ENCODE peak calls at places on chromosomes 3 and 15, in six cellular contexts. R is thyroid gland, T is nephron progenitor cell, K is HFF-Myc, Y is astrocyte of the spinal cord, V is kidney. W is an unnamed sample.

GRCh38 chr3:155435821-155436220 is 142.3 kb upstream of the STRIT1 start:
- DNase-seq in R (no peak), T (no peak), K (no peak), Y (no peak), V (no peak), W (no peak)

GRCh38 chr15:69719527-69719926 is 266.9 kb downstream of the RPLP1 start:
- DNase-seq in R (no peak), T (no peak), K (no peak), Y (no peak), V (no peak), W (peak; percentile 86)

GRCh38 chr15:74789171-74789627 is 7.3 kb downstream of the CSK start:
- DNase-seq in R (peak; percentile 43), T (no peak), K (no peak), Y (no peak), V (no peak), W (peak; percentile 90)

GRCh38 chr3:14803981-14804834 is 14.6 kb upstream of the FGD5 start:
- DNase-seq in R (peak; percentile 13), T (no peak), K (no peak), Y (no peak), V (no peak), W (peak; percentile 85)

GRCh38 chr3:54965746-54966145 is 37.9 kb upstream of the LRTM1 start:
- DNase-seq in R (no peak), T (no peak), K (no peak), Y (peak; percentile 95), V (no peak), W (no peak)

GRCh38 chr15:100873029-100873677 is 6.5 kb upstream of the ALDH1A3 start:
- DNase-seq in R (peak; percentile 68), T (peak; percentile 64), K (peak; percentile 78), Y (peak; percentile 85), V (no peak), W (no peak)

GRCh38 chr3:87047857-87048256 is 56.9 kb upstream of the VGLL3 start:
- DNase-seq in R (no peak), T (no peak), K (no peak), Y (no peak), V (no peak), W (no peak)

GRCh38 chr3:50331364-50331907 is 3.4 kb upstream of the TUSC2 start:
- DNase-seq in R (no peak), T (no peak), K (no peak), Y (no peak), V (no peak), W (peak; percentile 64)

GRCh38 chr3:45024601-45025262 is 1.4 kb upstream of the CLEC3B start:
- DNase-seq in R (no peak), T (no peak), K (no peak), Y (peak; percentile 24), V (no peak), W (no peak)

GRCh38 chr15:100043069-100043641 is 298.6 kb downstream of the ADAMTS17 start:
- DNase-seq in R (no peak), T (no peak), K (no peak), Y (peak; percentile 81), V (no peak), W (no peak)

GRCh38 chr15:31272558-31273257 is 53.9 kb upstream of the KLF13 start:
- DNase-seq in R (no peak), T (no peak), K (no peak), Y (no peak), V (no peak), W (no peak)

GRCh38 chr15:58967479-58967878 is 20.0 kb upstream of the RNF111 start:
- DNase-seq in R (no peak), T (no peak), K (no peak), Y (no peak), V (no peak), W (no peak)

GRCh38 chr15:43912991-43913927 is 86.5 kb downstream of the WDR76 start:
- DNase-seq in R (no peak), T (no peak), K (peak; percentile 88), Y (peak; percentile 98), V (no peak), W (no peak)

GRCh38 chr3:40768536-40768935 is 243.8 kb downstream of the ZNF621 start:
- DNase-seq in R (no peak), T (no peak), K (no peak), Y (no peak), V (no peak), W (no peak)

GRCh38 chr3:171192176-171192854 is 165.8 kb upstream of the SLC2A2 start:
- DNase-seq in R (no peak), T (no peak), K (peak; percentile 80), Y (peak; percentile 94), V (no peak), W (no peak)

GRCh38 chr15:60905587-60905986 is 323.5 kb downstream of the RORA start:
- DNase-seq in R (peak; percentile 20), T (no peak), K (no peak), Y (no peak), V (no peak), W (no peak)

GRCh38 chr3:74883690-74884089 is 269.2 kb upstream of the CNTN3 start:
- DNase-seq in R (no peak), T (no peak), K (no peak), Y (no peak), V (no peak), W (no peak)

GRCh38 chr15:40106203-40107161 is 2.2 kb downstream of the BMF start:
- DNase-seq in R (peak; percentile 86), T (peak; percentile 35), K (no peak), Y (peak; percentile 14), V (no peak), W (peak; percentile 86)

GRCh38 chr3:190694335-190695001 is 168.0 kb downstream of the GMNC start:
- DNase-seq in R (no peak), T (no peak), K (no peak), Y (no peak), V (no peak), W (no peak)

GRCh38 chr15:25525741-25526140 is 86.9 kb upstream of the UBE3A start:
- DNase-seq in R (no peak), T (no peak), K (no peak), Y (no peak), V (no peak), W (no peak)

GRCh38 chr3:171407746-171408145 is 52.5 kb downstream of the TNIK start:
- DNase-seq in R (no peak), T (no peak), K (no peak), Y (peak; percentile 65), V (no peak), W (no peak)

GRCh38 chr3:124514681-124515080 is 215.6 kb upstream of the UMPS start:
- DNase-seq in R (peak; percentile 55), T (no peak), K (no peak), Y (no peak), V (no peak), W (no peak)

GRCh38 chr3:124509884-124510283 is 220.4 kb upstream of the UMPS start:
- DNase-seq in R (no peak), T (no peak), K (no peak), Y (no peak), V (no peak), W (no peak)

GRCh38 chr3:124513610-124513997 is 216.6 kb upstream of the UMPS start:
- DNase-seq in R (no peak), T (no peak), K (no peak), Y (no peak), V (no peak), W (no peak)

GRCh38 chr3:124510290-124510689 is 220.0 kb upstream of the UMPS start:
- DNase-seq in R (no peak), T (no peak), K (no peak), Y (peak; percentile 18), V (no peak), W (no peak)

DNA sequence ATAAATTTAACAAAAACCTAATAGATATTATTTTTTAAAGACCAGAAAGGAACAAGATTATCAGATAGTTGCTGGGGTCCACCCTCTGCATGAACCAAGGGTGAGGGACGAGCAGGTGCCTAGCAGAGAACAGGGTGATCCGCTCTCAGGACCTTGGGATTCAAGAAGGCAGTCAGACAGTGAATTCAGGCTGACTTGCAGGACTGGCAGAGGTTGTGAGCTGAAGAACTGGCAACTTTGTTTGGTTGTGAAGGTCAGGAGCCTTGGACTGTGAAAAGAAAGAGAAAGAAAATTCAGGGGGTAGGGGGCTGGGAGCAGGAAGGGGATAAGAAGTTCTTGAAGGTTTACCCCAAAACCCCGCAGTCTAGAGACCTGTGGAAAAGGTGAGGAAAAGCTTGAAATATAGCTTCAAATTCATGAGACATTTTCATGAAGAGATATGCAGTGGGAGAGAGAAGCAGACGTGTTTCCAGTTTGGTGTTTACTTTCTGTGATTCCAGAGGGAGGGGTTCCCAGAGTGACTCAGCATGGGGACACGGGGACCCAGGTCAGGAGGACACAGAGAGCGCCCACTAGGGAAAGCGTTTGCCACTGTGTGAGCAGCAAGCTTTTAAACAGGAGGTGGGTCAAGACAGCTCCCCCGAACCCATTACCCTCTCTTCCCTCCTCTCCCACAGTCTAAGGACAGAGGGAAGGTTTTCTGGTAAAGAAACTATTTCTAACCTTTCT is 217.2 kb upstream of the UMPS start:
- DNase-seq in R (peak; percentile 70), T (no peak), K (no peak), Y (no peak), V (no peak), W (no peak)
- TF ChIP-seq CTCF in R (no peak), T (no peak), K (no peak), Y (no peak), V (no peak), W (no peak)

GRCh38 chr15:38864122-38864521 is 299.5 kb upstream of the RASGRP1 start:
- DNase-seq in R (no peak), T (no peak), K (no peak), Y (no peak), V (no peak), W (no peak)
- TF ChIP-seq CTCF in R (no peak), T (no peak), K (peak; percentile 16), Y (no peak), V (peak; percentile 15), W (no peak)

DNA sequence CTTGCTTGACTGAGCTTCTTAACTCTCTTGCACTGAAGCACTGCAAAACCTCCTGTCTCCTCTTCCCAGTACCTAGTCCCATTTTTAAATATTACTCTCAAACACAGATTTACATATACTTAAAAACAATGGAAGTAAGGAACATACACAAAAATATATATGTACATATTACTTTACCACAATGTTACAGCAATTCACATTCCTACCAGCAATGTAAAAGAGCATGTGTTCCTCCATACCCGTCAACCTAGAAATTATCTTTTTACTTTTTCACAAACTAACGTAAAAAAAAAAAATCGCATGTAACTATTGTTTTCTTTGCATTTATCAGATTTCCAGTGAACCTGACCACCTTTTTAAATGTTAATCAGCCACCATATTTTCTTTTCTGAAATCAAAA is 60.4 kb downstream of the RYK start:
- DNase-seq in R (no peak), T (no peak), K (no peak), Y (no peak), V (no peak), W (no peak)
- TF ChIP-seq CTCF in R (no peak), T (no peak), K (no peak), Y (no peak), V (no peak), W (no peak)

DNA sequence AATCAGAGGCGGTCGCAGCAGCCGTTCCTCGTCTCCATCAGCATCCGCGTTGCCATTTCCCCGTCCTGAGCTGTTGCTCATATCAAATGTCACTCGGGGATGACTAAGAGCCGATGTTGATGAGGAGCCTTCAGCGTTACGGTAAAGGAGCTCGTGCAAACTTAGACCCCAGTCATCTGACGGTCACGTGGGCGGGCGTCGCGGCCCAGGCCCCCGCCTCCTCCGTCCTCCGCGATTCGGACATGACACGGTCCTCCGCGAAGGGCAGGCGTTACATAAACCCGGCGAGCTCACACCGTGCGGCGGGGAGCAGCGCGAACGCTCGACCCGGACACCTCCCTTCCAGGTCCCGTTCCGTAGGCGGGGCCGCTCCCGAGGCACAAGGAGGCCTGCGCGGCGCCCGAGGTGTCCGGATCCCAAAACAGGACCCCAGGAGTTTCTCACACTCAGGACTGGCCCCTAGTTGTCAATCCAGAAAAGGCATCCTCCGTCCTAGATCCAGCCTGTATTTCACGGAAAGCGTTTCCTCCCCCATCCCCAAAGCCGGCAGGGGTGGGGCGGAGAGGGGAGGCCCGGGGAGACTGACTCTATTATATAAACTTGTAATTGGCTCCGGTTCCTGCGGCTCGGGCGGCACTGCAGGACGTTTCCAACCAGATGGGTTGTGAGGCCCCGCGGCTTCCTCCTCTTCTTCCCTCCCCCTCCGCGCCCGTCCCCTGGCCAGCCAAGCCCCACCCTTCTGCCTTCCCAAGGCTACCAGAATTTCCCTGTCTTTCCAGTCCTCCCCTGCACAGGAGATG is 100.0 kb upstream of the IGF1R start:
- DNase-seq in R (peak; percentile 67), T (peak; percentile 65), K (peak; percentile 27), Y (peak; percentile 51), V (peak; percentile 91), W (peak; percentile 93)
- TF ChIP-seq CTCF in R (peak; percentile 11), T (peak; percentile 18), K (no peak), Y (peak; percentile 28), V (no peak), W (peak; percentile 9)

W was measured in spleen.